ENCODE peak calls at places on chromosomes 16 and 17, in nine cellular contexts. F, R, I, P, H, N, D, Z and C are unnamed samples.
A peak's percentile ranks its signal among the peaks of the same experiment; 100 is the strongest.

GRCh38 chr16:11016524-11016988 is 72.2 kb downstream of the CLEC16A start:
- DNase-seq in F (no peak), R (no peak), I (peak; percentile 49), P (no peak), H (no peak), N (no peak), D (peak; percentile 91), Z (no peak), C (no peak)

GRCh38 chr16:29192329-29193247 is 207.7 kb downstream of the LAT start:
- DNase-seq in F (no peak), R (no peak), I (no peak), P (no peak), H (no peak), N (peak; percentile 28), D (no peak), Z (no peak), C (no peak)

GRCh38 chr17:3006801-3007200 is 56.6 kb downstream of the OR1D5 start:
- DNase-seq in F (no peak), R (no peak), I (no peak), P (no peak), H (no peak), N (no peak), D (no peak), Z (no peak), C (no peak)

GRCh38 chr17:64750891-64751677 is 89.0 kb upstream of the SMURF2 start:
- DNase-seq in F (no peak), R (no peak), I (no peak), P (no peak), H (no peak), N (no peak), D (no peak), Z (no peak), C (no peak)

GRCh38 chr16:7137560-7138330 is 194.9 kb upstream of the RBFOX1 start:
- DNase-seq in F (no peak), R (peak; percentile 91), I (peak; percentile 76), P (no peak), H (no peak), N (no peak), D (peak; percentile 49), Z (no peak), C (no peak)

GRCh38 chr17:48123111-48123510 is 15.5 kb downstream of the SNX11 start:
- DNase-seq in F (peak; percentile 62), R (no peak), I (no peak), P (no peak), H (no peak), N (no peak), D (no peak), Z (no peak), C (no peak)

GRCh38 chr17:36629970-36630369 is 28.6 kb downstream of the MRM1 start:
- DNase-seq in F (no peak), R (no peak), I (no peak), P (no peak), H (no peak), N (no peak), D (no peak), Z (no peak), C (no peak)

GRCh38 chr16:48481772-48482171 is 96.6 kb upstream of the SIAH1 start:
- DNase-seq in F (no peak), R (no peak), I (no peak), P (no peak), H (no peak), N (no peak), D (no peak), Z (no peak), C (no peak)

GRCh38 chr16:19853132-19853972 is 31.3 kb downstream of the GPRC5B start:
- DNase-seq in F (no peak), R (no peak), I (no peak), P (no peak), H (no peak), N (no peak), D (no peak), Z (no peak), C (no peak)

GRCh38 chr17:38590988-38591758 is 14.6 kb downstream of the SRCIN1 start:
- DNase-seq in F (no peak), R (no peak), I (no peak), P (no peak), H (no peak), N (no peak), D (peak; percentile 78), Z (no peak), C (peak; percentile 83)

GRCh38 chr17:75731716-75732498 is 10.6 kb downstream of the ITGB4 start:
- DNase-seq in F (no peak), R (no peak), I (no peak), P (no peak), H (no peak), N (no peak), D (no peak), Z (no peak), C (no peak)

GRCh38 chr17:61399131-61400057 is at the start of gene TBX2:
- DNase-seq in F (peak; percentile 78), R (no peak), I (peak; percentile 92), P (no peak), H (peak; percentile 98), N (no peak), D (peak; percentile 80), Z (no peak), C (no peak)

GRCh38 chr16:3058173-3059030 is 7.0 kb upstream of the IL32 start:
- DNase-seq in F (peak; percentile 84), R (no peak), I (peak; percentile 64), P (peak; percentile 35), H (peak; percentile 57), N (peak; percentile 81), D (peak; percentile 36), Z (no peak), C (no peak)

GRCh38 chr17:82536220-82537201 is 17.0 kb downstream of the FOXK2 start:
- DNase-seq in F (no peak), R (no peak), I (no peak), P (no peak), H (peak; percentile 54), N (no peak), D (no peak), Z (no peak), C (no peak)

GRCh38 chr17:79192503-79193500 is 118.2 kb downstream of the ENGASE start:
- DNase-seq in F (peak; percentile 90), R (no peak), I (no peak), P (no peak), H (no peak), N (peak; percentile 45), D (no peak), Z (no peak), C (no peak)

GRCh38 chr16:80198995-80199299 is 341.8 kb upstream of the DYNLRB2 start:
- DNase-seq in F (no peak), R (no peak), I (no peak), P (no peak), H (no peak), N (no peak), D (no peak), Z (no peak), C (no peak)

GRCh38 chr16:3587547-3588110 is 10.4 kb upstream of the NLRC3 start:
- DNase-seq in F (no peak), R (no peak), I (no peak), P (no peak), H (no peak), N (no peak), D (no peak), Z (no peak), C (no peak)

GRCh38 chr16:3028716-3029319 is 5.0 kb downstream of the THOC6 start:
- DNase-seq in F (peak; percentile 42), R (no peak), I (no peak), P (no peak), H (no peak), N (no peak), D (no peak), Z (no peak), C (no peak)

GRCh38 chr16:83704656-83705055 is 103.1 kb upstream of the HSBP1 start:
- DNase-seq in F (no peak), R (no peak), I (no peak), P (no peak), H (no peak), N (no peak), D (no peak), Z (no peak), C (no peak)

DNA sequence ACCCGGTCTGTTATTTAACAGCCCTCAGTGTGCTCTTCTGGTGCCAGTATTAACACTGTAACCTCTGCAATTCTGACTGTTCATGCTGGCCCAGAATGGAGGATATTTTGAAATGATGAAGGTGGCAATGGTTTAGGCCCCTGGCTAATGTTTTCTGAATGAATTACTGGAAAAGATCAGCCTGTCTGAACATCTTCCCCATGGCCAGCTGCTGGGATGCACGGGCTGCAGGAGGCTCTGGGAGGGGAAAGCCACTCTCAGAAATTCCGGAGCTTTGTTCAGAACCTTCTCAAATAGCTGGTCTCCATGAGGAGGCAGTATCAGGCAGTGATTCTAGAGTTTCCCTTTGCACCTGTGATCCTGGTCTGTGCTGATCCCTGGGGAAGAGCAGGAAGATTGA is 5.0 kb downstream of the SLC6A2 start:
- DNase-seq in F (peak; percentile 36), R (no peak), I (no peak), P (no peak), H (no peak), N (no peak), D (no peak), Z (no peak), C (no peak)
- TF ChIP-seq REST in F (no peak), R (no peak), I (no peak), P (no peak), H (no peak), N (no peak), D (no peak), Z (no peak), C (no peak)

GRCh38 chr16:65845466-65846209 is 520.9 kb upstream of the CDH5 start:
- DNase-seq in F (peak; percentile 5), R (no peak), I (no peak), P (no peak), H (no peak), N (no peak), D (no peak), Z (no peak), C (no peak)
- TF ChIP-seq REST in F (no peak), R (no peak), I (no peak), P (no peak), H (no peak), N (no peak), D (no peak), Z (no peak), C (no peak)

GRCh38 chr17:4522661-4523060 is 24.0 kb downstream of the SPNS2 start:
- DNase-seq in F (no peak), R (no peak), I (no peak), P (no peak), H (no peak), N (no peak), D (no peak), Z (no peak), C (no peak)
- TF ChIP-seq REST in F (no peak), R (no peak), I (no peak), P (no peak), H (no peak), N (no peak), D (no peak), Z (no peak), C (no peak)

DNA sequence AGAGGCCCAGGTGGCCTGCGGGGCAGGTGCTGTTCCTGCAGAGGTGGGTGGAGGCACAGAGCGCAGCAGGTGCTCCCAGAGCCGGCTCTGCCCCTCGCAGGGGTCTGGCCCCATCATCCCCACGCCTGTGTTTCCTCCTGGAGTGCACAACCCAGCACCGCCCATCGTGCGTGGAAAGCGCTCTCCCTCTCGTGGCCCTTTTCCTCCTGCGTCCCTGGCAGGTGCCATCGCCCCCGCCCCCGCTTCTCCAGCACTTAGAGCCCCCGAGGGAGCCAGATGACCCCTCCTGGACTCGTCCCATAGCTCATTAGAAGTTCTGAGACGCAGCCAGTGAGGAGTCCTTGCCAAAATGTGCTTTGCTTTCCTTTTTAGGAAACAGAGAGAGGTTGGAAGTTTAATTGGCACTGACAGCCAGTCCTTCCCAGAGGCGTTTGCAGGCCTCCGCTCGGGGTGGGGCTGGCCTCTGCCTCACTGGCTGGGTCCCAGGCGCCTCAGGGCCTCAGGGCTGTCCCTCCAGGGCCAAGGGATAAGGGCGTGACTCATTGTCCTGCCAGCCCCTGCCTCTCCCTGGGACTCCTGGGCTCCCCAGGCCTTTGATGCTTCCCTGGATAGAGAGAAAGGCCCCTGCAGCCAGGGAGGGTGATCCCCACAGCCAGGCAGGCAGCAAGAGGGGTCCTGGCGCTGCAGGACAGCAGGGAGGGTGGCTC is 32.2 kb upstream of the CHMP6 start:
- DNase-seq in F (no peak), R (no peak), I (no peak), P (no peak), H (peak; percentile 69), N (no peak), D (no peak), Z (no peak), C (no peak)
- TF ChIP-seq REST in F (no peak), R (no peak), I (no peak), P (no peak), H (no peak), N (no peak), D (no peak), Z (no peak), C (no peak)